ENCODE peak calls at places on chromosome 2, in four cellular contexts. One of them, this sample, is unnamed.

GRCh38 chr2:40458271-40458794 is 6.4 kb upstream of the SLC8A1 start:
- DNase-seq in right atrium auricular region: no peak
- DNase-seq in adrenal gland: no peak
- DNase-seq in uterus: no peak
- DNase-seq in this sample: no peak

GRCh38 chr2:198314559-198315153 is 510.3 kb downstream of the PLCL1 start:
- DNase-seq in right atrium auricular region: no peak
- DNase-seq in adrenal gland: peak; percentile 19
- DNase-seq in uterus: no peak
- DNase-seq in this sample: no peak

GRCh38 chr2:9249036-9249800 is 42.6 kb downstream of the ASAP2 start:
- DNase-seq in right atrium auricular region: no peak
- DNase-seq in adrenal gland: no peak
- DNase-seq in uterus: no peak
- DNase-seq in this sample: no peak

GRCh38 chr2:235270951-235271350 is 222.9 kb upstream of the AGAP1 start:
- DNase-seq in right atrium auricular region: no peak
- DNase-seq in adrenal gland: no peak
- DNase-seq in uterus: no peak
- DNase-seq in this sample: no peak

GRCh38 chr2:200077838-200078237 is 122.5 kb downstream of the MAIP1 start:
- DNase-seq in right atrium auricular region: no peak
- DNase-seq in adrenal gland: no peak
- DNase-seq in uterus: no peak
- DNase-seq in this sample: no peak

GRCh38 chr2:96154506-96155380 is 9.5 kb upstream of the DUSP2 start:
- DNase-seq in right atrium auricular region: no peak
- DNase-seq in adrenal gland: no peak
- DNase-seq in uterus: no peak
- DNase-seq in this sample: no peak

GRCh38 chr2:9768388-9768787 is 74.9 kb upstream of the TAF1B start:
- DNase-seq in right atrium auricular region: no peak
- DNase-seq in adrenal gland: peak; percentile 75
- DNase-seq in uterus: no peak
- DNase-seq in this sample: no peak

GRCh38 chr2:201964631-201965206 is 68.9 kb upstream of the FZD7 start:
- DNase-seq in right atrium auricular region: no peak
- DNase-seq in adrenal gland: no peak
- DNase-seq in uterus: no peak
- DNase-seq in this sample: peak; percentile 3

GRCh38 chr2:205698556-205699282 is 16.4 kb downstream of the NRP2 start:
- DNase-seq in right atrium auricular region: no peak
- DNase-seq in adrenal gland: no peak
- DNase-seq in uterus: no peak
- DNase-seq in this sample: no peak

GRCh38 chr2:8236391-8236790 is 445.5 kb upstream of the ID2 start:
- DNase-seq in right atrium auricular region: no peak
- DNase-seq in adrenal gland: no peak
- DNase-seq in uterus: no peak
- DNase-seq in this sample: no peak

DNA sequence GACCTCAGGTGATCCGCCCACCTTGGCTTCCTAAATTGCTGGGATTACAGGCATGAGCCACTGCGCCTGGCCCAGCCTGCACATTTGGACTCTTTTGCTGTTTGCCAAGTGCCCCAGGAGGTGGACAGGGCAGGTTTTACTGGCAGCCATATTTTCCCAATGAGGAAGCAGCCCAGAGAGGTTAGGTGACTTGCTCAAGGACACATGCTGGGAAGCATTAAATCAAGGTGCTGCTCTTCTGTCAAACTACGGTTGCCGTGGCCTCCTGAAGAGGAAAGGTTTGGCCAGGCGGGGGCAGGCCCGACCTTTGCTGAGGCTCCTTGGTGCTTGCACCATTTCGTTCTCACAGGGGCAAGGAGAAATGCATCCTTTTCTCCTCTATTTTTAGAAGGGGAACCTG is 44.0 kb downstream of the DNMT3A start:
- DNase-seq in right atrium auricular region: no peak
- DNase-seq in adrenal gland: peak; percentile 48
- DNase-seq in uterus: no peak
- DNase-seq in this sample: no peak
- TF ChIP-seq CTCF in right atrium auricular region: no peak
- TF ChIP-seq CTCF in adrenal gland: no peak
- TF ChIP-seq CTCF in uterus: no peak
- TF ChIP-seq CTCF in this sample: no peak

DNA sequence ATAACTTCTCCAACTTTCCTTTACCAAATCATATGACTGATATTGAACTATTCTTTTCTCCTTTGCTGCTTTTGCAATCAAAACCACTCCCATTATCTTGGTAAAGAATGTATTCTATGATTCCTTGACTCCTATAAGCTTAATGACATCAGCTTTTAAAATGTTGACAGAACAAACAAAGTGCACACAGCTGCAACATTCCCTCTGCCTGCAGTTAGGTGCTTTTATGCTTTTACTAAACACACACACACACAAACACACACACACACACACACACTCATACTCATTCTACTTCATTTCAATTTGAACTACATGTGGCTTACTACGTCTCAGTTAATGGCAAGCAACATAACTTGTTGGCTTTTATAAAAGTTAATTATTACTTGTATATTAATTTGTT is 946.6 kb downstream of the DPP10 start:
- DNase-seq in right atrium auricular region: no peak
- DNase-seq in adrenal gland: no peak
- DNase-seq in uterus: no peak
- DNase-seq in this sample: no peak
- H3K9me3 ChIP-seq in right atrium auricular region: no peaks in the 10 kb centered on the region
- H3K9me3 ChIP-seq in adrenal gland: no peaks in the 10 kb centered on the region
- H3K9me3 ChIP-seq in uterus: no peaks in the 10 kb centered on the region
- H3K9me3 ChIP-seq in this sample: no peaks in the 10 kb centered on the region

DNA sequence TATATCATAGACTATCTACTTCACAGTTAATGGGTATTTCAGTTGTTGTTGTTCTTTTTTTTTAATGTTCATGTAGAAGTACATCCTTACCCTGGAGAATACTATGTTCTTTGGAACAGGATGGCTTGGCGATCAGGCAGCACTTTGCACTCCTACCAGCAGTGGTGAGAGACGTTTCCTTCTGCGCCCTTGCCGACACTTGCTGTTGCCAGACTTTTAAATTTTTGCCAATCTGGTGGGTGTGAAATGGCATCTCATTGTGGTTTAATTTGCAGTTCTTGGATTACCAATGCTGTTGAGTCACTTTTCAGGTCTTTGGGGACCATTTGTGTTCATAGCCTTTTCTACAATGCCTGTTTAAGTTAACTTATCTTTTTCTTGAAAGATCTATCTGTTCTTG is 197.3 kb downstream of the SH3RF3 start:
- DNase-seq in right atrium auricular region: no peak
- DNase-seq in adrenal gland: no peak
- DNase-seq in uterus: no peak
- DNase-seq in this sample: no peak
- H3K27ac ChIP-seq in right atrium auricular region: no peak overlapping the region
- H3K27ac ChIP-seq in adrenal gland: no peak overlapping the region
- H3K27ac ChIP-seq in uterus: no peak overlapping the region
- H3K27ac ChIP-seq in this sample: no peak overlapping the region

GRCh38 chr2:189267925-189268579 is 88.5 kb upstream of the COL5A2 start:
- DNase-seq in right atrium auricular region: no peak
- DNase-seq in adrenal gland: no peak
- DNase-seq in uterus: no peak
- DNase-seq in this sample: no peak
- TF ChIP-seq CTCF in right atrium auricular region: no peak
- TF ChIP-seq CTCF in adrenal gland: no peak
- TF ChIP-seq CTCF in uterus: no peak
- TF ChIP-seq CTCF in this sample: no peak

GRCh38 chr2:239204876-239205468 is 195.8 kb downstream of the HDAC4 start:
- DNase-seq in right atrium auricular region: no peak
- DNase-seq in adrenal gland: no peak
- DNase-seq in uterus: no peak
- DNase-seq in this sample: no peak

GRCh38 chr2:239204143-239204875 is 196.5 kb downstream of the HDAC4 start:
- DNase-seq in right atrium auricular region: no peak
- DNase-seq in adrenal gland: no peak
- DNase-seq in uterus: no peak
- DNase-seq in this sample: no peak

GRCh38 chr2:239208470-239209180 is 192.2 kb downstream of the HDAC4 start:
- DNase-seq in right atrium auricular region: no peak
- DNase-seq in adrenal gland: no peak
- DNase-seq in uterus: no peak
- DNase-seq in this sample: no peak

GRCh38 chr2:239209806-239210205 is 191.0 kb downstream of the HDAC4 start:
- DNase-seq in right atrium auricular region: no peak
- DNase-seq in adrenal gland: no peak
- DNase-seq in uterus: no peak
- DNase-seq in this sample: no peak

DNA sequence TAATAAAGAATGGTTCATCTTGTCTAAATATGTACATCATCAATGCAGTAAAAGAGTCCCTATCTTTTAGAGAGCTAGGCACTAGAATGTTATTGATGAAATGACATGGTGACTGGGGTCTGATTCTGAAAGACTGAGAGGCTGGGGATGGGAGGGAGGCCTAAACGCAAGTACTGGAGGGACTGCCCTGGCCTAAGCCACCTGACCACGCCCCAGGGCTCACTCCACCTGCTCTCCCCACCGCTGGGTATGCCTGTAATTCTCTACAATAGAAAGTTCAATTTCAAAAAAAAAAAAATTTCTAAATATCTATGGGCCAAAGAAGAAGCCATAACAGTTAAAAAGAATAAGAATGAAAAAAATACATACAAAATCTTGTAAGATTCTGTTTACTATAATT is 194.0 kb downstream of the HDAC4 start:
- DNase-seq in right atrium auricular region: no peak
- DNase-seq in adrenal gland: no peak
- DNase-seq in uterus: no peak
- DNase-seq in this sample: no peak
- H3K9me3 ChIP-seq in right atrium auricular region: no peaks in the 10 kb centered on the region
- H3K9me3 ChIP-seq in adrenal gland: no peaks in the 10 kb centered on the region
- H3K9me3 ChIP-seq in uterus: no peaks in the 10 kb centered on the region
- H3K9me3 ChIP-seq in this sample: no peaks in the 10 kb centered on the region

DNA sequence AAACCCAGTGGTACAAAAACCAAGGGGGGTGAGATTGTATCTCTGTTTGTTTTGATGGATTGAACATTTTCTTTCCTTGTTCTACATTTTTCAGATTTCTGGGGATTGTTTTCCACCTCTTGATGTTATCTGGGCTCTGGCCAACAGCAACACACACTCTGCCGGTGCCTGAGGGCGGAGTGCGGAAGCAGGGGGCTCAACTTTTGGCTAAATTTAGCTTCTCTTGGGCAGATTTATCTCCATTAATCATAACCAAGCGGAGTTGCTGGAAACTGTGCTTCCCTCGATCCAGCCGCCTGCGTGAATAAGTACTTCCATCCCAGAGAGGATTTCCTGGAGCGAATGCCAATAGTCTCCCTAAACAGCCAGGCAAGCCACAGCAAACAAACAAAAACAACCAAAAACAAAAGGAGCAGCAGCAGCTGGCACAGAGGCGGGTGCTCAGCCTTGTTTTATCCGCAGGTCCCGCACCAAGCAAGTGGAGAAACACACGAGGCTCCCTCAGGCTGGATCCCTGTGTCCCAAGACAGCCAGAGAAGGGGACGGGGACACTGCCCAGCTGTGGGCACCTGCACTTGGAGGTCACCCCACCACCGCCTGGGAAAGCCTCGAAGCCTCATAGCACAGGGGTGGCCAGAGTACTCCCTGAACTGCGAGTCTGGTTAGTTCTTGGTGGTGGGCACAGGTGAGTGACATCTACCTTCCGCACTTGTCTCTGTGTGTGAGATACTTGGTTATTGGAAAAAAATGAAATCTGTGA is 143.4 kb downstream of the NDUFA10 start:
- DNase-seq in right atrium auricular region: peak; percentile 58
- DNase-seq in adrenal gland: peak; percentile 37
- DNase-seq in uterus: peak; percentile 36
- DNase-seq in this sample: no peak
- H3K27ac ChIP-seq in right atrium auricular region: no peak overlapping the region
- H3K27ac ChIP-seq in adrenal gland: no peak overlapping the region
- H3K27ac ChIP-seq in uterus: peak overlapping the region; percentile 47
- H3K27ac ChIP-seq in this sample: no peak overlapping the region

This sample was measured in CD4-positive, alpha-beta T cell.